ENCODE peak calls at places on chromosomes 13 and 19, in six cellular contexts. N is SK-N-SH, V is ovary, Z is A549, M is transverse colon, D is suprapubic skin. P is an unnamed sample. For H3K9me3, the result is how much of the 10 kb centered on the place peaks cover.

GRCh38 chr19:38478273-38478971 is 44.9 kb downstream of the RYR1 start:
- DNase-seq in N (peak), V (no peak), Z (peak), M (no peak), D (no peak), P (no peak)

GRCh38 chr13:77896977-77897376 is 21.7 kb downstream of the EDNRB start:
- DNase-seq in N (no peak), V (no peak), Z (no peak), M (no peak), D (no peak), P (no peak)

GRCh38 chr13:97435794-97436193 is 1.8 kb downstream of the RAP2A start:
- DNase-seq in N (no peak), V (no peak), Z (no peak), M (no peak), D (no peak), P (no peak)

GRCh38 chr13:72666391-72666790 is 61.0 kb downstream of the MZT1 start:
- DNase-seq in N (no peak), V (no peak), Z (no peak), M (no peak), D (no peak), P (no peak)

GRCh38 chr13:40502236-40502635 is 164.2 kb downstream of the FOXO1 start:
- DNase-seq in N (no peak), V (no peak), Z (no peak), M (no peak), D (no peak), P (no peak)

GRCh38 chr19:13888281-13888680 is 11.3 kb downstream of the NANOS3 start:
- DNase-seq in N (no peak), V (no peak), Z (no peak), M (peak), D (no peak), P (no peak)

GRCh38 chr13:50374517-50374916 is 359.3 kb downstream of the KCNRG start:
- DNase-seq in N (no peak), V (no peak), Z (no peak), M (no peak), D (no peak), P (no peak)

GRCh38 chr13:67106502-67107057 is 123.6 kb downstream of the PCDH9 start:
- DNase-seq in N (no peak), V (no peak), Z (no peak), M (no peak), D (no peak), P (no peak)

GRCh38 chr19:20858218-20858617 is 64.8 kb upstream of the ZNF85 start:
- DNase-seq in N (no peak), V (no peak), Z (no peak), M (no peak), D (no peak), P (no peak)

GRCh38 chr13:46181799-46182490 is at the start of gene LCP1:
- DNase-seq in N (no peak), V (no peak), Z (no peak), M (peak), D (no peak), P (peak)

GRCh38 chr13:37345869-37346268 is 240.4 kb upstream of the CSNK1A1L start:
- DNase-seq in N (no peak), V (no peak), Z (no peak), M (no peak), D (no peak), P (no peak)

GRCh38 chr13:32947886-32948285 is 68.3 kb upstream of the KL start:
- DNase-seq in N (peak), V (no peak), Z (no peak), M (no peak), D (no peak), P (no peak)

GRCh38 chr13:79531542-79532239 is 50.7 kb downstream of the NDFIP2 start:
- DNase-seq in N (no peak), V (no peak), Z (no peak), M (no peak), D (no peak), P (no peak)

GRCh38 chr13:41428155-41428554 is 29.2 kb upstream of the RGCC start:
- DNase-seq in N (peak), V (no peak), Z (no peak), M (no peak), D (no peak), P (peak)

GRCh38 chr19:48154003-48154402 is 16.1 kb downstream of the LIG1 start:
- DNase-seq in N (no peak), V (no peak), Z (no peak), M (no peak), D (no peak), P (no peak)

GRCh38 chr13:33683376-33683775 is 134.6 kb upstream of the RFC3 start:
- DNase-seq in N (no peak), V (no peak), Z (no peak), M (no peak), D (no peak), P (no peak)

GRCh38 chr13:44516771-44517170 is 59.4 kb downstream of the TSC22D1 start:
- DNase-seq in N (no peak), V (no peak), Z (no peak), M (no peak), D (no peak), P (no peak)

GRCh38 chr13:33744589-33745369 is 73.2 kb upstream of the RFC3 start:
- DNase-seq in N (no peak), V (no peak), Z (no peak), M (no peak), D (no peak), P (no peak)

GRCh38 chr13:106530209-106530906 is 5.1 kb downstream of the EFNB2 start:
- DNase-seq in N (no peak), V (no peak), Z (no peak), M (peak), D (no peak), P (no peak)

GRCh38 chr13:47933688-47934011 is 67.4 kb downstream of the SUCLA2 start:
- DNase-seq in N (no peak), V (no peak), Z (no peak), M (no peak), D (no peak), P (no peak)

GRCh38 chr13:44908266-44908665 is 81.0 kb downstream of the NUFIP1 start:
- DNase-seq in N (no peak), V (no peak), Z (no peak), M (no peak), D (no peak), P (no peak)

GRCh38 chr13:24888291-24888931 is 124.4 kb downstream of the RNF17 start:
- DNase-seq in N (no peak), V (no peak), Z (no peak), M (no peak), D (no peak), P (no peak)

GRCh38 chr13:41802684-41803554 is 158.0 kb downstream of the VWA8 start:
- DNase-seq in N (no peak), V (no peak), Z (no peak), M (no peak), D (no peak), P (no peak)

GRCh38 chr19:34662919-34663318 is 14.0 kb downstream of the SCGB2B2 start:
- DNase-seq in N (peak), V (no peak), Z (peak), M (no peak), D (no peak), P (no peak)

GRCh38 chr13:39982745-39983144 is 327.3 kb downstream of the COG6 start:
- DNase-seq in N (no peak), V (no peak), Z (no peak), M (no peak), D (no peak), P (no peak)

GRCh38 chr13:59236309-59236939 is 927.3 kb downstream of the DIAPH3 start:
- DNase-seq in N (peak), V (no peak), Z (no peak), M (no peak), D (no peak), P (no peak)

GRCh38 chr13:106561551-106562170 is 6.3 kb downstream of the ARGLU1 start:
- DNase-seq in N (no peak), V (no peak), Z (no peak), M (no peak), D (no peak), P (no peak)

GRCh38 chr13:45121421-45121820 is 1.1 kb downstream of the GTF2F2 start:
- DNase-seq in N (peak), V (no peak), Z (peak), M (no peak), D (no peak), P (no peak)

GRCh38 chr13:49629947-49630346 is 1.6 kb downstream of the ARL11 start:
- DNase-seq in N (no peak), V (no peak), Z (no peak), M (no peak), D (no peak), P (no peak)

GRCh38 chr13:105142556-105142955 is 1392.9 kb downstream of the EFNB2 start:
- DNase-seq in N (no peak), V (no peak), Z (no peak), M (no peak), D (no peak), P (no peak)

GRCh38 chr13:41039746-41040145 is 20.6 kb upstream of the ELF1 start:
- DNase-seq in N (no peak), V (no peak), Z (no peak), M (no peak), D (no peak), P (no peak)

GRCh38 chr13:26471807-26472206 is 85.7 kb upstream of the WASF3 start:
- DNase-seq in N (no peak), V (no peak), Z (no peak), M (no peak), D (no peak), P (no peak)

GRCh38 chr19:51651216-51651846 is 4.7 kb upstream of the SIGLEC14 start:
- DNase-seq in N (no peak), V (no peak), Z (no peak), M (no peak), D (no peak), P (no peak)

DNA sequence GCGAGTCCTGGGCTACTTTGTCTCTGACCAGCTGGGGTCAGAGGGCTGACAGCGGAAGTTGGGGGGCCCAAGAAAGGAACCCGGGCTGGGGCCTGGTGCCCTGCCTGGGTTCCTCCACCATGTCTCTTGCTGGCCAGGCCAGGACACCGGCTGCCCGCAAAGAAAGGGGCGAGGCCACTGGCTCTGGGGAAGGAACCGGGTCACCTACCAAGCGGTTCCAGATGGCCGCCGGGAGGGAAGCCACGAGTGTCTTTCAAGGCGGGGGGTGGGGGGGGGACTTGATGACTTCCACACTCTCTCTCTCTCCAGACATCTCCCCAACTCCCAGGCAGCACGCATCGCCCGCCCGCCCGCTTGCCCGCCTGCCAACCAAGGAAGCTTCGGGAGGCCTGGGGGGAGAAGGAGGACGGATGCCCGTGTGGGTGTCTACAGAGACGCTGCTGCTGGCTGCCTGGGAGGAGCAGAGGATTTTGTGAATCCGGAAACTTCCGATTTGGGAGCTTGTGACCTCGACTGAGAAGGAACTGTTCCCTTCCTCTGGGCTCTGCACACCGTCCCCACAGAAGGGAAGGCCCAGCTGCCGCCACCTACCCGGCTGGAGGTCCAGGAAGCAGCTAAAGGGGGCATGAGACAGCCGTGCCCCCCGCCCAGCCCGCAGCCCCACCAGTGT is 1.1 kb downstream of the PIP5K1C start:
- DNase-seq in N (peak), V (no peak), Z (no peak), M (peak), D (peak), P (peak)
- H3K27ac ChIP-seq in N (peak), V (peak), Z (peak), M (peak), D (peak), P (peak)

DNA sequence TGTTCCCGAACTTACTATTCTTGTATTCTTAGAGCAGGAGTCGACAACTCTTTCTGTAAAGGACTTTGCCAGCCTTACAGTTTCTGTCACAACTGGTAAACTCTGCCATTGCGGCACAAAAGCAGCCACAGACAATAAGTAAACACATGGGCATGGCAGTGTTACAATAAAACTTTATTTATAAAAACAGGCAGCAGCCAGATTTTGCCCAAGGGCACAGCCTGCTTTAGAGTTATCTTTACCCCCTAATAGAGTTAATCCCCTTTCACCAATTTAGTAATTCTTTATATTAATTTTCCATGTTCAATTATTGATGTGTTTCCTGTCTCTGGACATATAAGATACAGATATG is 19.4 kb downstream of the DOCK9 start:
- DNase-seq in N (no peak), V (no peak), Z (no peak), M (no peak), D (no peak), P (no peak)
- TF ChIP-seq EP300 in N (no peak), V (no peak), Z (no peak), M (no peak), D (no peak), P (no peak)

GRCh38 chr13:112171570-112171965 is 104.6 kb downstream of the SOX1 start:
- DNase-seq in N (no peak), V (no peak), Z (no peak), M (no peak), D (no peak), P (peak)

GRCh38 chr13:112170823-112171569 is 104.0 kb downstream of the SOX1 start:
- DNase-seq in N (no peak), V (no peak), Z (no peak), M (no peak), D (no peak), P (no peak)

GRCh38 chr13:112172017-112172416 is 105.1 kb downstream of the SOX1 start:
- DNase-seq in N (no peak), V (no peak), Z (no peak), M (no peak), D (no peak), P (no peak)

GRCh38 chr13:112174476-112175110 is 107.6 kb downstream of the SOX1 start:
- DNase-seq in N (no peak), V (no peak), Z (no peak), M (no peak), D (no peak), P (no peak)

GRCh38 chr13:112172641-112173171 is 105.8 kb downstream of the SOX1 start:
- DNase-seq in N (no peak), V (no peak), Z (no peak), M (no peak), D (no peak), P (no peak)
- H3K9me3 ChIP-seq in N (under half), V (under half), Z (under half), M (under half), D (under half), P (under half)

DNA sequence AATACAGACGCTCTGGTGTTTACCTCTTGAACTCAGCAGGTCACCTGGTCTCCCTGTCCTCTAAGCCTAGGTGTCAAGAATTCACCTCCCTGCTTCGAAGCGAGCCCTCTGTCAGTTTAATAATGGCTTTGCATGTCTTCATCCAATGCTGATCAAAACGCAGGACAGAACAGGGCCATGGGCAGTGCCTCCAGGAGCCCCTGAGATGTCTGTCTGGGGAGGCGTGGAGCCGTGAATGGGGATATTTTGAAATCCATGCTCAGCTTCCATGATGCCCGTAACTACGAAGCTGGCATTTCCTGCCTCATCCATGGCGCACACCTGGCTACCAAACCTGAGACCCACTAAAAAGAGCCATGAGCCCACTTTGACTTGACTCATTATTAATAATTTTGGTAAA is 113.7 kb downstream of the RAB20 start:
- DNase-seq in N (no peak), V (no peak), Z (no peak), M (no peak), D (no peak), P (no peak)
- H3K27ac ChIP-seq in N (peak), V (no peak), Z (no peak), M (no peak), D (no peak), P (no peak)

GRCh38 chr19:40348961-40349507 is 539 bp downstream of the PLD3 start:
- DNase-seq in N (peak), V (no peak), Z (peak), M (no peak), D (no peak), P (peak)
- TF ChIP-seq EP300 in N (no peak), V (no peak), Z (no peak), M (no peak), D (no peak), P (no peak)

DNA sequence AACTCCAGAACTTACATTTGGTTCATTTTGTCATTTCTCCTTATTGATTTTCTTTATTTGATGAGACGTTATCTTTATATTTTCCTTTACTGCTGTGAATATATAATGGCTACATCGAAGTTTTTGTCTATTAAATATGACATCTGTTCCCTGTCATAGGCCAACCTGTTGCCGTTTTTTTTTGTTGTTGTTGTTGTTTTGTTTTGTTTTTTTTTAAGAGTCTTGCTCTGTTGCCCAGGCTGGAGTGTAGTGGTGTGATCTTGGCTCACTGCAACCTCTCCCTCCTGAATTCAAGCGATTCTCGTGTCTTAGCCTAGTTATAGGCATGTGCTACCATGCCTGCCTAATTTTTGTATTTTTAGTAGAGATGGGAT is 29.4 kb downstream of the ZNF780B start:
- DNase-seq in N (no peak), V (no peak), Z (no peak), M (no peak), D (no peak), P (no peak)
- H3K9me3 ChIP-seq in N (half or more), V (under half), Z (half or more), M (half or more), D (half or more), P (half or more)

DNA sequence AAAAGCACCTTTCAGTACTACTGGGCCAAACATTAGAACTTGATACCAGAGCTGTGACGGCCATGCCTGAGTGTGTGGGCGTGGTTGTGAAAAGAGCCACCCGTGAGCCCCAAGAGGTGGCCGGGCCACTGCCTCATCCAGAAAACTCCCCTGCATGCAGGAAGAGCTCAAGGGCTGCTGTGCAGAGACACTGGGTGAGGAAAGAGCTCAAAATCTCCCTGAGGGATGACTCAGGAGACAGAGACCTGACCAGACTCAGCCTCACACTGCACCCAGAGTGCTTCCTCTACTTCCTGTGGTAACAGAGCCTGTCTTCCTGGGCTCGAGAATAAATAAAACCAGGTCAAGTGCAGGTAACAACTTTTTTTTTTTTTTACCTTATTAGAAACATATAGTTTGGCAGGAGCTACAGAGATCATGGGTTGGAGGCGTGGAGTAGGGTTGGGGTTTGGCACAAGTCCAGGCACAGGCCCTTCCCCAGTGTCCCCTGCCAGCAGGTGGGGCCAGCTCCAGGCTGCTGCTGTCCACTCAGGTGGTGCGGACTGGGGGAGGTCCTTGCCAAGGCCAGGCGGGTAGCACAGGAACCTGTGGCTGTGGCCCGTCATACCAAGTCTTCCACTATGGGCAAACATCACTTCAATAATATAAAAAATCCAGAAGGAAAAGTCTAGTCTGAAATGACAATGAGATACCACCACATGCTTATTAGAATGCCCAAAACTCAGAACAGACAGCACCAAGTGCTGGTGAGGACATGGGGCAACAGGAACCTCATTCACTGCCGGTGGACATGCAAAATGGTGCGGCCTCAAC is 25.5 kb downstream of the ELL start:
- DNase-seq in N (no peak), V (no peak), Z (peak), M (peak), D (no peak), P (no peak)
- H3K27ac ChIP-seq in N (peak), V (no peak), Z (no peak), M (peak), D (peak), P (peak)

P was measured in upper lobe of left lung.